ENCODE peak calls at places on chromosomes 6 and 20, in five cellular contexts. N is kidney tubule cell; L is iris pigment epithelial cell; B is NCI-H1092 treated with DMSO at 0.1 percent for 48 hours; M is stimulated activated CD4-positive, alpha-beta T cell treated with anti-CD3 and anti-CD28 coated beads, Interleukin-12 subunit alpha, Interleukin-12 subunit beta, amount 100 ng/mL, for 4 hours. J is an unnamed sample.

GRCh38 chr6:139973602-139974373 is 599.3 kb upstream of the CITED2 start:
- DNase-seq in N (peak; percentile 69), L (peak; percentile 97), B (no peak), M (no peak), J (no peak)

GRCh38 chr20:57405236-57406016 is 14.2 kb downstream of the RBM38 start:
- DNase-seq in N (no peak), L (no peak), B (no peak), M (no peak), J (no peak)

GRCh38 chr6:1912731-1913130 is 303.0 kb downstream of the FOXC1 start:
- DNase-seq in N (no peak), L (no peak), B (no peak), M (no peak), J (no peak)

GRCh38 chr20:39829255-39829654 is 859.8 kb downstream of the MAFB start:
- DNase-seq in N (peak; percentile 6), L (no peak), B (peak; percentile 21), M (no peak), J (no peak)

GRCh38 chr6:23454090-23454998 is 671.7 kb upstream of the NRSN1 start:
- DNase-seq in N (peak; percentile 91), L (peak; percentile 48), B (peak; percentile 24), M (no peak), J (no peak)

GRCh38 chr6:65760285-65760684 is 53.3 kb upstream of the EYS start:
- DNase-seq in N (peak; percentile 29), L (peak; percentile 1), B (no peak), M (no peak), J (no peak)

GRCh38 chr6:133632206-133632605 is 256.7 kb upstream of the TCF21 start:
- DNase-seq in N (peak; percentile 46), L (peak; percentile 85), B (no peak), M (no peak), J (no peak)

GRCh38 chr6:128600397-128600951 is 80.1 kb upstream of the PTPRK start:
- DNase-seq in N (peak; percentile 91), L (peak; percentile 91), B (peak; percentile 2), M (no peak), J (peak; percentile 81)

GRCh38 chr6:57040011-57040410 is 6.5 kb upstream of the KIAA1586 start:
- DNase-seq in N (peak; percentile 10), L (no peak), B (no peak), M (no peak), J (no peak)

GRCh38 chr6:109867009-109867969 is 110.8 kb upstream of the GPR6 start:
- DNase-seq in N (no peak), L (no peak), B (peak; percentile 17), M (no peak), J (no peak)

GRCh38 chr6:41199427-41200246 is 1.3 kb downstream of the TREML2 start:
- DNase-seq in N (no peak), L (no peak), B (no peak), M (no peak), J (no peak)

GRCh38 chr6:122128445-122128844 is 271.0 kb upstream of the HSF2 start:
- DNase-seq in N (no peak), L (no peak), B (no peak), M (no peak), J (no peak)

GRCh38 chr20:41125530-41126457 is 11.5 kb upstream of the PLCG1 start:
- DNase-seq in N (no peak), L (no peak), B (no peak), M (no peak), J (no peak)

GRCh38 chr20:45972500-45973183 is 639 bp upstream of the ZNF335 start:
- DNase-seq in N (no peak), L (peak; percentile 97), B (no peak), M (no peak), J (peak; percentile 82)

GRCh38 chr20:45347936-45348809 is at the start of gene SDC4:
- DNase-seq in N (peak; percentile 77), L (peak; percentile 62), B (peak; percentile 18), M (peak; percentile 70), J (peak; percentile 3)

J was measured in NCI-H748 treated with DMSO at 0.1 percent for 48 hours.